ENCODE peak calls at places on chromosome 3, in seven cellular contexts. X, C, L, A, P, Y and V are unnamed samples.

GRCh38 chr3:4994823-4995499 is 15.7 kb downstream of the BHLHE40 start:
- DNase-seq in X (peak), C (no peak), L (peak), A (no peak), P (no peak), Y (peak), V (peak)

GRCh38 chr3:39180546-39181346 is 11.6 kb downstream of the XIRP1 start:
- DNase-seq in X (peak), C (peak), L (peak), A (peak), P (peak), Y (peak), V (peak)

GRCh38 chr3:129672412-129672811 is 65.9 kb upstream of the PLXND1 start:
- DNase-seq in X (no peak), C (no peak), L (no peak), A (no peak), P (no peak), Y (no peak), V (no peak)

GRCh38 chr3:63067999-63068645 is 192.9 kb upstream of the CADPS start:
- DNase-seq in X (no peak), C (no peak), L (no peak), A (no peak), P (no peak), Y (peak), V (no peak)

GRCh38 chr3:162547321-162547720 is 1050.7 kb downstream of the OTOL1 start:
- DNase-seq in X (no peak), C (no peak), L (no peak), A (no peak), P (no peak), Y (no peak), V (no peak)

GRCh38 chr3:184322731-184323487 is 8.5 kb downstream of the EIF4G1 start:
- DNase-seq in X (no peak), C (no peak), L (peak), A (peak), P (no peak), Y (no peak), V (no peak)

GRCh38 chr3:147267431-147267830 is 138.9 kb downstream of the ZIC4 start:
- DNase-seq in X (no peak), C (no peak), L (no peak), A (no peak), P (no peak), Y (no peak), V (no peak)

GRCh38 chr3:127671523-127672428 is 976 bp upstream of the ABTB1 start:
- DNase-seq in X (no peak), C (no peak), L (no peak), A (no peak), P (no peak), Y (peak), V (no peak)

GRCh38 chr3:173796865-173797264 is 399.3 kb downstream of the NLGN1 start:
- DNase-seq in X (no peak), C (no peak), L (no peak), A (no peak), P (no peak), Y (no peak), V (no peak)

GRCh38 chr3:136789976-136790375 is 28.9 kb upstream of the SLC35G2 start:
- DNase-seq in X (no peak), C (no peak), L (no peak), A (no peak), P (no peak), Y (no peak), V (no peak)

GRCh38 chr3:44419923-44420650 is 57.4 kb downstream of the ZNF445 start:
- DNase-seq in X (no peak), C (no peak), L (no peak), A (no peak), P (no peak), Y (no peak), V (no peak)

GRCh38 chr3:98522538-98523281 is at the start of gene CLDND1:
- DNase-seq in X (peak), C (peak), L (peak), A (peak), P (peak), Y (peak), V (peak)

GRCh38 chr3:187104342-187104741 is 35.0 kb downstream of the RPL39L start:
- DNase-seq in X (no peak), C (no peak), L (no peak), A (no peak), P (no peak), Y (no peak), V (no peak)

GRCh38 chr3:36700537-36701248 is 63.7 kb downstream of the DCLK3 start:
- DNase-seq in X (no peak), C (no peak), L (peak), A (peak), P (peak), Y (peak), V (peak)

GRCh38 chr3:185290266-185290665 is 36.4 kb upstream of the EHHADH start:
- DNase-seq in X (no peak), C (no peak), L (no peak), A (no peak), P (no peak), Y (no peak), V (no peak)

GRCh38 chr3:101216710-101217457 is 103.5 kb downstream of the IMPG2 start:
- DNase-seq in X (no peak), C (peak), L (peak), A (peak), P (no peak), Y (no peak), V (no peak)

GRCh38 chr3:73148207-73148606 is 86.7 kb downstream of the EBLN2 start:
- DNase-seq in X (no peak), C (no peak), L (no peak), A (no peak), P (no peak), Y (no peak), V (no peak)

GRCh38 chr3:180420804-180421203 is 181.2 kb upstream of the TTC14 start:
- DNase-seq in X (no peak), C (no peak), L (no peak), A (no peak), P (no peak), Y (no peak), V (no peak)

GRCh38 chr3:56347219-56347871 is 120.9 kb downstream of the ERC2 start:
- DNase-seq in X (peak), C (peak), L (no peak), A (no peak), P (no peak), Y (peak), V (no peak)

GRCh38 chr3:159322322-159322939 is 520.6 kb downstream of the MFSD1 start:
- DNase-seq in X (peak), C (peak), L (peak), A (no peak), P (peak), Y (no peak), V (no peak)

GRCh38 chr3:136659253-136659652 is 92.9 kb downstream of the STAG1 start:
- DNase-seq in X (no peak), C (no peak), L (no peak), A (no peak), P (no peak), Y (peak), V (no peak)

GRCh38 chr3:12981631-12982265 is 91.5 kb downstream of the IQSEC1 start:
- DNase-seq in X (no peak), C (no peak), L (no peak), A (no peak), P (no peak), Y (no peak), V (no peak)

GRCh38 chr3:16978234-16978920 is 93.6 kb downstream of the PLCL2 start:
- DNase-seq in X (no peak), C (no peak), L (no peak), A (no peak), P (no peak), Y (no peak), V (no peak)

GRCh38 chr3:194133661-194134230 is 2.2 kb upstream of the HES1 start:
- DNase-seq in X (peak), C (peak), L (peak), A (peak), P (no peak), Y (peak), V (peak)
- TF ChIP-seq POLR2A in X (peak), C (no peak), L (no peak), A (no peak), P (no peak), Y (no peak), V (no peak)

GRCh38 chr3:134466366-134466765 is 19.4 kb downstream of the ANAPC13 start:
- DNase-seq in X (no peak), C (no peak), L (no peak), A (no peak), P (no peak), Y (no peak), V (no peak)

GRCh38 chr3:134464693-134465385 is 20.9 kb downstream of the ANAPC13 start:
- DNase-seq in X (no peak), C (no peak), L (no peak), A (no peak), P (no peak), Y (no peak), V (no peak)

GRCh38 chr3:134462236-134463059 is 23.3 kb downstream of the ANAPC13 start:
- DNase-seq in X (no peak), C (no peak), L (no peak), A (no peak), P (no peak), Y (no peak), V (no peak)

GRCh38 chr3:134460965-134461364 is 24.8 kb downstream of the ANAPC13 start:
- DNase-seq in X (no peak), C (no peak), L (no peak), A (no peak), P (no peak), Y (no peak), V (no peak)

DNA sequence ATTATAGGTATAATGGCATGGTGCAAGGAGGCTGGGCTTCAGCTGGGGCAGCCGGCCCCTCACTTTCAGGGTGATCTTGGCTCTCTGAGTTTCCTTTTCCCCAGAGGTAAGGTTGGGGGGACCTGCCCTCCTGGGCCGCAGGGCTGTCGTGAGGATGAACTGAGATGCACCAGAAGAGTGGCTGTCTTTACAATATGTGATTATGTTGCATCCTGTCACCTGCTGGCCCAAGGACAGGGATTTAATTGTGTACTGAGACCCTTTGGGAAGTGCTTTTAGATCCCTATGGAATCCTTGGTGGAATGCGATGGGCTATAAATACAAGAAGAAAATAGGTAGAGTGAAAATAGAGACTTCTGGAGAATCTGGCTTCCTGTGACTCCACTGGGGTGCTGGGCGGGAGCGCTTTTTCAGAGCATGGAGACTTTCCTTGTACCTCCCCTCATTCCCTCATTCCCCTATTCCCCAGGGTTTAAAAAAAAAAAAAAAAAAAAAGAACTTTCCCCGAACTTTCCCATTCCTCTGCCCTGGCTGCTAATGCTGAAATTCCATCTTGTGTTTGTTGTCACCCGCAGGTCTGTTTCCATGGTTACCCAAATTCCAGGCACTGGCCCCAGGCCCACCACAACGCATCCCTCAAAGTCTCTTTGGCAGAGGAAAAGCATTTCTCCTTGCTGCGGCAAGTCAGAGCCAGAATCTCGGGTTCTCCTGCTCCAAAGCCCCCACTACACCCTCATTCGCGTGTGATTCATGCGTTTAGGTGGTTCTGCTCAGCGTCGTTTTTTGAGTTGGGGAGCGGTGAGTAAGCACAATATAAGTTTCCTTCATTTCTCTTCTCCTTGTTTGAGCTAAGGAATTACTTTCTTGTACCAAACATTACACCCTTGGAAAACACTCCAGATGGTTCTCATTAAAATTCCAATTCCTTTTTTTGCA is 21.8 kb downstream of the ANAPC13 start:
- DNase-seq in X (no peak), C (peak), L (peak), A (peak), P (no peak), Y (peak), V (no peak)
- TF ChIP-seq POLR2A in X (no peak), C (no peak), L (no peak), A (no peak), P (no peak), Y (no peak), V (no peak)

GRCh38 chr3:3851621-3852323 is 52.5 kb downstream of the LRRN1 start:
- DNase-seq in X (no peak), C (no peak), L (no peak), A (no peak), P (no peak), Y (no peak), V (no peak)

GRCh38 chr3:3853584-3853983 is 54.4 kb downstream of the LRRN1 start:
- DNase-seq in X (no peak), C (no peak), L (no peak), A (no peak), P (no peak), Y (no peak), V (no peak)

GRCh38 chr3:3847994-3848970 is 49.1 kb downstream of the LRRN1 start:
- DNase-seq in X (no peak), C (no peak), L (no peak), A (no peak), P (no peak), Y (peak), V (no peak)
- TF ChIP-seq POLR2A in X (no peak), C (no peak), L (no peak), A (no peak), P (no peak), Y (no peak), V (no peak)

GRCh38 chr3:53199834-53200233 is 38.8 kb downstream of the PRKCD start:
- DNase-seq in X (no peak), C (no peak), L (no peak), A (no peak), P (no peak), Y (no peak), V (no peak)
- TF ChIP-seq POLR2A in X (no peak), C (no peak), L (no peak), A (no peak), P (no peak), Y (no peak), V (no peak)

GRCh38 chr3:99817437-99818240 is at the start of gene CMSS1:
- DNase-seq in X (peak), C (peak), L (peak), A (peak), P (peak), Y (peak), V (peak)
- TF ChIP-seq POLR2A in X (peak), C (peak), L (peak), A (peak), P (peak), Y (peak), V (peak)